ENCODE peak calls at places on chromosomes 7 and 10, in seven cellular contexts. S is D721Med, Y is DMS79 treated with DMSO at 0.1 percent for 48 hours, W is fibroblast of lung, I is cardiac septum, U is AG08395, F is cardiac fibroblast. D is an unnamed sample.
A peak's percentile ranks its signal among the peaks of the same experiment; 100 is the strongest.

GRCh38 chr7:26664735-26665420 is 199.5 kb downstream of the SKAP2 start:
- DNase-seq in F (peak; percentile 17), Y (peak; percentile 71), W (no peak), S (no peak), I (no peak), U (no peak), D (no peak)

GRCh38 chr10:4270116-4270515 is 485.1 kb upstream of the KLF6 start:
- DNase-seq in W (peak; percentile 71), I (no peak), S (no peak), Y (no peak), U (peak; percentile 67), F (peak; percentile 88), D (peak; percentile 66)

GRCh38 chr7:367351-367841 is 77.4 kb downstream of the FOXL3 start:
- DNase-seq in W (no peak), U (no peak), S (no peak), I (no peak), F (no peak), Y (no peak), D (no peak)

GRCh38 chr7:82049442-82049841 is 279.6 kb upstream of the HGF start:
- DNase-seq in S (no peak), I (no peak), F (peak; percentile 78), Y (no peak), W (peak; percentile 26), U (no peak), D (peak; percentile 7)

GRCh38 chr10:34674169-34674568 is 140.9 kb downstream of the PARD3 start:
- DNase-seq in U (no peak), S (no peak), I (no peak), W (no peak), F (no peak), Y (no peak), D (no peak)

GRCh38 chr10:3958472-3958996 is 173.5 kb upstream of the KLF6 start:
- DNase-seq in U (no peak), W (no peak), I (no peak), F (no peak), S (no peak), Y (no peak), D (no peak)

GRCh38 chr10:112532053-112532658 is 85.1 kb downstream of the VTI1A start:
- DNase-seq in W (peak; percentile 76), S (no peak), F (no peak), I (no peak), Y (no peak), U (no peak), D (peak; percentile 16)

GRCh38 chr10:131584286-131584685 is 272.8 kb upstream of the TCERG1L start:
- DNase-seq in U (no peak), W (no peak), S (no peak), I (no peak), F (no peak), Y (no peak), D (no peak)

GRCh38 chr10:34522542-34522941 is 292.6 kb downstream of the PARD3 start:
- DNase-seq in F (peak; percentile 71), W (peak; percentile 67), Y (no peak), S (no peak), U (no peak), I (no peak), D (no peak)

GRCh38 chr10:102475451-102476040 is 24.2 kb upstream of the C10orf95 start:
- DNase-seq in S (no peak), U (no peak), Y (no peak), I (no peak), F (no peak), W (no peak), D (no peak)

GRCh38 chr10:78756604-78757442 is 311.9 kb upstream of the ZMIZ1 start:
- DNase-seq in S (no peak), I (peak; percentile 94), F (peak; percentile 97), W (peak; percentile 96), Y (no peak), U (peak; percentile 98), D (peak; percentile 92)

GRCh38 chr10:44928462-44928861 is 17.3 kb downstream of the TMEM72 start:
- DNase-seq in U (no peak), I (no peak), W (no peak), Y (no peak), F (no peak), S (no peak), D (no peak)

GRCh38 chr7:95798401-95798930 is 26.1 kb downstream of the DYNC1I1 start:
- DNase-seq in I (no peak), F (peak; percentile 3), W (peak; percentile 4), S (no peak), Y (peak; percentile 28), U (no peak), D (peak; percentile 6)

GRCh38 chr7:66185680-66186187 is 19.4 kb upstream of the TPST1 start:
- DNase-seq in S (no peak), U (no peak), F (no peak), I (no peak), W (no peak), Y (no peak), D (no peak)

GRCh38 chr7:127770870-127771269 is 118.9 kb downstream of the SND1 start:
- DNase-seq in W (peak; percentile 44), F (peak; percentile 40), Y (no peak), I (no peak), U (peak; percentile 65), S (no peak), D (no peak)

GRCh38 chr7:7190142-7190541 is 7.8 kb downstream of the C1GALT1 start:
- DNase-seq in F (peak; percentile 85), I (no peak), S (no peak), U (no peak), W (peak; percentile 74), Y (no peak), D (peak; percentile 65)

GRCh38 chr7:114851406-114852025 is 70.4 kb upstream of the MDFIC start:
- DNase-seq in S (no peak), I (no peak), Y (no peak), W (peak; percentile 26), U (no peak), F (peak; percentile 24), D (no peak)

GRCh38 chr7:41275255-41275654 is 427.6 kb downstream of the INHBA start:
- DNase-seq in U (no peak), Y (no peak), F (no peak), S (no peak), W (no peak), I (no peak), D (no peak)

GRCh38 chr10:126376956-126377355 is 11.3 kb downstream of the ADAM12 start:
- DNase-seq in F (peak; percentile 41), I (no peak), S (no peak), Y (no peak), W (peak; percentile 50), U (peak; percentile 30), D (peak; percentile 50)

GRCh38 chr7:47941136-47941844 is 7.0 kb downstream of the PKD1L1 start:
- DNase-seq in S (no peak), I (no peak), U (peak; percentile 91), F (peak; percentile 92), Y (no peak), W (peak; percentile 62), D (peak; percentile 70)

GRCh38 chr7:32942783-32943653 is 14.2 kb upstream of the FKBP9 start:
- DNase-seq in I (peak; percentile 94), W (peak; percentile 69), Y (peak; percentile 62), F (peak; percentile 77), S (peak; percentile 69), U (peak; percentile 89), D (peak; percentile 92)

GRCh38 chr7:29146082-29146706 is at the start of gene CPVL:
- DNase-seq in Y (peak; percentile 39), F (peak; percentile 8), S (no peak), W (no peak), U (no peak), I (peak; percentile 83), D (peak; percentile 60)

GRCh38 chr10:50567384-50567783 is 56.4 kb downstream of the SGMS1 start:
- DNase-seq in Y (peak; percentile 36), S (no peak), U (no peak), I (no peak), F (no peak), W (no peak), D (no peak)

GRCh38 chr10:73876971-73877370 is 2.6 kb upstream of the CAMK2G start:
- DNase-seq in Y (no peak), S (no peak), U (peak; percentile 45), F (peak; percentile 22), W (no peak), I (no peak), D (no peak)

D was measured in astrocyte of the hippocampus.